ENCODE peak calls at places on chromosome 19, in seven cellular contexts. P is tibial artery, R is MM.1S, G is cardiac muscle cell, F is hepatocyte, U is thyroid gland, O is Peyer's patch. K is an unnamed sample. For H3K4me1, the result is how much of the 10 kb centered on the place peaks cover.

GRCh38 chr19:4019578-4019977 is 12.0 kb downstream of the PIAS4 start:
- DNase-seq in P (peak), R (no peak), G (no peak), F (no peak), U (peak), O (no peak), K (peak)

GRCh38 chr19:15812059-15812722 is 3.3 kb downstream of the OR10H1 start:
- DNase-seq in P (no peak), R (no peak), G (no peak), F (no peak), U (no peak), O (peak), K (peak)

GRCh38 chr19:31956771-31957170 is 388.6 kb upstream of the ZNF507 start:
- DNase-seq in P (no peak), R (no peak), G (no peak), F (no peak), U (no peak), O (no peak), K (no peak)

GRCh38 chr19:36142046-36142445 is 2.2 kb downstream of the CAPNS1 start:
- DNase-seq in P (no peak), R (no peak), G (no peak), F (no peak), U (no peak), O (no peak), K (no peak)

GRCh38 chr19:42176649-42176989 is 40.9 kb downstream of the DEDD2 start:
- DNase-seq in P (no peak), R (no peak), G (peak), F (no peak), U (no peak), O (peak), K (no peak)

GRCh38 chr19:11145147-11145924 is 10.2 kb downstream of the SPC24 start:
- DNase-seq in P (no peak), R (no peak), G (no peak), F (no peak), U (no peak), O (no peak), K (no peak)

GRCh38 chr19:51726049-51726448 is 2.3 kb upstream of the HAS1 start:
- DNase-seq in P (no peak), R (no peak), G (no peak), F (peak), U (no peak), O (peak), K (peak)

GRCh38 chr19:58543826-58544590 is at the start of gene TRIM28:
- DNase-seq in P (peak), R (peak), G (peak), F (peak), U (peak), O (peak), K (peak)

GRCh38 chr19:3586124-3586626 is 897 bp downstream of the GIPC3 start:
- DNase-seq in P (no peak), R (no peak), G (peak), F (no peak), U (no peak), O (peak), K (no peak)

GRCh38 chr19:10356431-10356830 is 17.0 kb upstream of the ICAM3 start:
- DNase-seq in P (no peak), R (no peak), G (no peak), F (no peak), U (no peak), O (no peak), K (no peak)

GRCh38 chr19:57778358-57778757 is 8.9 kb downstream of the ZNF586 start:
- DNase-seq in P (no peak), R (no peak), G (no peak), F (no peak), U (no peak), O (no peak), K (no peak)

GRCh38 chr19:18385675-18386542 is at the start of gene GDF15:
- DNase-seq in P (peak), R (no peak), G (peak), F (peak), U (peak), O (peak), K (peak)

GRCh38 chr19:28498404-28498976 is 714.5 kb downstream of the UQCRFS1 start:
- DNase-seq in P (no peak), R (no peak), G (no peak), F (no peak), U (no peak), O (no peak), K (no peak)

GRCh38 chr19:31154021-31154420 is 195.2 kb downstream of the TSHZ3 start:
- DNase-seq in P (no peak), R (no peak), G (no peak), F (no peak), U (no peak), O (no peak), K (no peak)

GRCh38 chr19:28351761-28352160 is 861.2 kb downstream of the UQCRFS1 start:
- DNase-seq in P (no peak), R (no peak), G (no peak), F (no peak), U (no peak), O (no peak), K (no peak)

GRCh38 chr19:21947775-21948174 is 63.0 kb downstream of the ZNF208 start:
- DNase-seq in P (no peak), R (no peak), G (peak), F (no peak), U (no peak), O (no peak), K (no peak)

GRCh38 chr19:28633223-28634030 is 579.5 kb downstream of the UQCRFS1 start:
- DNase-seq in P (no peak), R (peak), G (peak), F (peak), U (no peak), O (no peak), K (peak)

GRCh38 chr19:18339703-18340102 is 695 bp upstream of the PGPEP1 start:
- DNase-seq in P (no peak), R (peak), G (no peak), F (no peak), U (no peak), O (no peak), K (no peak)

GRCh38 chr19:34772697-34773554 is at the start of gene ZNF599:
- DNase-seq in P (peak), R (peak), G (peak), F (peak), U (peak), O (peak), K (peak)

GRCh38 chr19:30083701-30084156 is 141.7 kb downstream of the URI1 start:
- DNase-seq in P (no peak), R (no peak), G (no peak), F (no peak), U (no peak), O (no peak), K (peak)

GRCh38 chr19:45200614-45201013 is 22.0 kb downstream of the BLOC1S3 start:
- DNase-seq in P (no peak), R (no peak), G (peak), F (no peak), U (no peak), O (no peak), K (peak)

GRCh38 chr19:55692681-55693081 is 17.7 kb downstream of the EPN1 start:
- DNase-seq in P (no peak), R (no peak), G (no peak), F (no peak), U (no peak), O (no peak), K (no peak)

GRCh38 chr19:39031368-39032163 is 783 bp downstream of the FBXO27 start:
- DNase-seq in P (peak), R (peak), G (peak), F (peak), U (peak), O (peak), K (peak)

GRCh38 chr19:17260842-17261325 is 3.7 kb downstream of the USHBP1 start:
- DNase-seq in P (peak), R (peak), G (peak), F (peak), U (peak), O (peak), K (peak)

GRCh38 chr19:5826531-5827341 is 12.8 kb downstream of the FUT6 start:
- DNase-seq in P (no peak), R (peak), G (peak), F (peak), U (peak), O (peak), K (peak)

GRCh38 chr19:29841559-29842367 is 30.0 kb downstream of the CCNE1 start:
- DNase-seq in P (no peak), R (no peak), G (peak), F (peak), U (peak), O (no peak), K (no peak)

GRCh38 chr19:46372901-46373572 is 26.1 kb downstream of the PPP5C start:
- DNase-seq in P (no peak), R (no peak), G (no peak), F (no peak), U (peak), O (peak), K (no peak)

GRCh38 chr19:45423033-45423588 is 606 bp downstream of the ERCC1 start:
- DNase-seq in P (no peak), R (no peak), G (no peak), F (no peak), U (no peak), O (no peak), K (no peak)

GRCh38 chr19:31173991-31174390 is 175.2 kb downstream of the TSHZ3 start:
- DNase-seq in P (no peak), R (no peak), G (no peak), F (no peak), U (no peak), O (no peak), K (no peak)

GRCh38 chr19:31139871-31140505 is 209.2 kb downstream of the TSHZ3 start:
- DNase-seq in P (no peak), R (no peak), G (no peak), F (no peak), U (peak), O (no peak), K (no peak)

GRCh38 chr19:43526884-43527859 is at the start of gene ETHE1:
- DNase-seq in P (peak), R (peak), G (peak), F (peak), U (peak), O (peak), K (peak)

GRCh38 chr19:40466219-40467006 is at the start of gene SPTBN4:
- DNase-seq in P (peak), R (no peak), G (no peak), F (peak), U (peak), O (peak), K (peak)

GRCh38 chr19:32819415-32820400 is 49.9 kb downstream of the SLC7A9 start:
- DNase-seq in P (no peak), R (no peak), G (no peak), F (no peak), U (no peak), O (no peak), K (no peak)

GRCh38 chr19:16293133-16294085 is 31.2 kb upstream of the KLF2 start:
- DNase-seq in P (peak), R (no peak), G (no peak), F (peak), U (peak), O (peak), K (peak)

DNA sequence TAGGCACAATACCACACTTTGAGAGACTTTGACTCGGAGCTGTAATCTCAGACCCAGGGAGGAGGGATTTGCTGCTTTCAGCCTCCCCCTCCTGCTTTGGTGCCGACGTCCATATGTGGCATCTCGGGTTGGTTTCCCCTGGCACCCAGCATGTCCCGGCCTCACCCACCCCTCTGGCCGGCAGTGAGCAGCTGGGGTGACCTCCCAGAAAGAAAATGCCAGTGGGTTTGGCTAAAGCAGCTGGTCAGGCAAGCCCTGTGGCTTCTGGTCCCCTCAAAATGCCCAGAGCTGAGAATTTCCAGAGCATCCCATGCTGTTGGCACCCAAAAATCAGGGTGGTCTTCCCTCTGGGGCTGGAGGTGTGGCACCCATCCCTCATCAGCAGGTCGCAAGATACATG is 34.1 kb downstream of the INSR start:
- DNase-seq in P (no peak), R (no peak), G (no peak), F (no peak), U (no peak), O (no peak), K (no peak)
- H3K4me1 ChIP-seq in P (half or more), R (under half), G (under half), F (under half), U (under half), O (under half), K (under half)

GRCh38 chr19:1038995-1039645 is 787 bp upstream of the ABCA7 start:
- DNase-seq in P (no peak), R (peak), G (no peak), F (no peak), U (no peak), O (no peak), K (no peak)
- H3K4me3 ChIP-seq in P (peak), R (peak), G (no peak), F (no peak), U (no peak), O (peak), K (no peak)

GRCh38 chr19:47506459-47506858 is 8.4 kb downstream of the NAPA start:
- DNase-seq in P (no peak), R (no peak), G (no peak), F (no peak), U (no peak), O (no peak), K (no peak)
- H3K27ac ChIP-seq in P (no peak), R (no peak), G (peak), F (peak), U (no peak), O (no peak), K (peak)

GRCh38 chr19:53883741-53884140 is 1.7 kb downstream of the PRKCG start:
- DNase-seq in P (no peak), R (no peak), G (no peak), F (no peak), U (no peak), O (no peak), K (no peak)
- H3K4me1 ChIP-seq in P (under half), R (under half), G (under half), F (under half), U (under half), O (under half), K (under half)

DNA sequence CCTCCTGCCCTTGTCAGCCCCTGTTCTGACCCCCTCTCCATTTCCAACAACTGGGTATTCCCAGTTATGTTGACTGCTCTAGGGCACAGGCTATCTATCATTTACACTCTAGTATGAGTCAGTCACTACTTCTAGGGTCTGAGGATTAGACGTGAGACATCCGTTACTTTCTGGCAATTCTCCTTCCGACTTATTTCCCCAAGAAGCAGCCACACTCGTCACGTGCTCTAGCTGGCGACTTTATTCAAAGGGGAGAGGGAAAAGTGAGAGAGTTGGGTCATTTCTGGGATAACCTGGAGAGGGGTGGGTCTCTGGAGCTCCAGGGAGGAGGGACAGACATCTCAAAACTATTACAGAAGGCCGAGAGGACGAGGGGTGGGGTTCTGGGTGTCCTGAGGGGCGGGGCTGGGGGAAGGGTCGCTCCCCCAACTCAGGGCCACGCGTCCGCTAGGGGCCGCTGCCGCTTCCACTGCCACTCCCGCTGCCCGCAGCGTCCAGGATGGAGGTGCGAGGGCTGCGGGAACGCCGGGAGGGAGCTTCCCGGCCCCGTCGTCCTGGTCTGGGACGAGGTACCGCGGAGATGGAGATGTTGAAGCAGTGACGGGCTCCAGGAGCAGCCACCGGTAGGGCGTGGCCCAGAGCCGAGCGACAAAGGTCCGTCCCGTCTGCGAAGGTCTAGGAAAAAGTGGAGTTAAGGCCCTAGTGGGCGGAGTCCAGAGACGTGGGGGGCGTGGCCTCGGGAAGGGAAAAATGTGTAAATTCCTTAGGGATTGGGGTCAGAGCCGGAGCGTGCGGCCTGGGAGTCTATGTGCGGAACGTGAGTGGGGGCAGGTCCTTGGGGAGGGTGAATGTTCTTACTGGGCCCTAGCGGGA is 8.9 kb downstream of the RTBDN start:
- DNase-seq in P (no peak), R (no peak), G (peak), F (peak), U (peak), O (no peak), K (no peak)
- H3K4me3 ChIP-seq in P (no peak), R (no peak), G (no peak), F (no peak), U (no peak), O (no peak), K (peak)

K was measured in testis.